ENCODE peak calls at places on chromosomes 11 and 22, in ten cellular contexts. One of them, this sample, is unnamed. For H3K4me1, the result is how much of the 10 kb centered on the place peaks cover.

GRCh38 chr11:13126430-13126829 is 117.3 kb downstream of the RASSF10 start:
- DNase-seq in fibroblast of lung: peak
- DNase-seq in CD8-positive, alpha-beta T cell: no peak
- DNase-seq in lung: peak
- DNase-seq in foreskin keratinocyte: peak
- DNase-seq in DND-41: no peak
- DNase-seq in ovary: no peak
- DNase-seq in mammary epithelial cell: peak
- DNase-seq in neural progenitor cell: no peak
- DNase-seq in right lobe of liver: no peak
- DNase-seq in this sample: no peak

GRCh38 chr11:121721961-121722360 is 269.2 kb upstream of the SORL1-AS1 start:
- DNase-seq in right lobe of liver: no peak
- DNase-seq in mammary epithelial cell: no peak
- DNase-seq in lung: no peak
- DNase-seq in ovary: no peak
- DNase-seq in DND-41: no peak
- DNase-seq in CD8-positive, alpha-beta T cell: no peak
- DNase-seq in neural progenitor cell: no peak
- DNase-seq in foreskin keratinocyte: no peak
- DNase-seq in fibroblast of lung: no peak
- DNase-seq in this sample: no peak

GRCh38 chr22:19951351-19951750 is 9.7 kb upstream of the TXNRD2 start:
- DNase-seq in right lobe of liver: no peak
- DNase-seq in lung: no peak
- DNase-seq in mammary epithelial cell: no peak
- DNase-seq in fibroblast of lung: no peak
- DNase-seq in CD8-positive, alpha-beta T cell: no peak
- DNase-seq in ovary: no peak
- DNase-seq in foreskin keratinocyte: no peak
- DNase-seq in neural progenitor cell: no peak
- DNase-seq in DND-41: no peak
- DNase-seq in this sample: no peak

GRCh38 chr22:20026204-20026908 is 5.4 kb downstream of the TANGO2 start:
- DNase-seq in right lobe of liver: no peak
- DNase-seq in foreskin keratinocyte: no peak
- DNase-seq in fibroblast of lung: no peak
- DNase-seq in CD8-positive, alpha-beta T cell: no peak
- DNase-seq in lung: no peak
- DNase-seq in neural progenitor cell: no peak
- DNase-seq in ovary: no peak
- DNase-seq in DND-41: no peak
- DNase-seq in mammary epithelial cell: no peak
- DNase-seq in this sample: no peak

GRCh38 chr11:98411777-98412176 is 609.0 kb upstream of the CNTN5 start:
- DNase-seq in CD8-positive, alpha-beta T cell: no peak
- DNase-seq in neural progenitor cell: peak
- DNase-seq in fibroblast of lung: no peak
- DNase-seq in foreskin keratinocyte: no peak
- DNase-seq in lung: no peak
- DNase-seq in mammary epithelial cell: no peak
- DNase-seq in right lobe of liver: no peak
- DNase-seq in DND-41: no peak
- DNase-seq in ovary: no peak
- DNase-seq in this sample: no peak

GRCh38 chr11:115623021-115623451 is 118.8 kb upstream of the CADM1 start:
- DNase-seq in lung: peak
- DNase-seq in neural progenitor cell: peak
- DNase-seq in ovary: peak
- DNase-seq in foreskin keratinocyte: peak
- DNase-seq in fibroblast of lung: peak
- DNase-seq in mammary epithelial cell: peak
- DNase-seq in DND-41: no peak
- DNase-seq in CD8-positive, alpha-beta T cell: no peak
- DNase-seq in right lobe of liver: peak
- DNase-seq in this sample: peak

GRCh38 chr11:83801799-83802198 is 515.6 kb upstream of the CCDC90B start:
- DNase-seq in right lobe of liver: no peak
- DNase-seq in neural progenitor cell: no peak
- DNase-seq in DND-41: no peak
- DNase-seq in foreskin keratinocyte: no peak
- DNase-seq in lung: no peak
- DNase-seq in mammary epithelial cell: no peak
- DNase-seq in ovary: no peak
- DNase-seq in CD8-positive, alpha-beta T cell: no peak
- DNase-seq in fibroblast of lung: no peak
- DNase-seq in this sample: no peak

GRCh38 chr11:90220391-90220790 is 2.5 kb downstream of the CHORDC1 start:
- DNase-seq in neural progenitor cell: no peak
- DNase-seq in lung: no peak
- DNase-seq in ovary: no peak
- DNase-seq in mammary epithelial cell: peak
- DNase-seq in CD8-positive, alpha-beta T cell: no peak
- DNase-seq in right lobe of liver: no peak
- DNase-seq in foreskin keratinocyte: peak
- DNase-seq in DND-41: no peak
- DNase-seq in fibroblast of lung: peak
- DNase-seq in this sample: no peak

GRCh38 chr11:12157241-12157661 is 46.9 kb downstream of the MICAL2 start:
- DNase-seq in right lobe of liver: no peak
- DNase-seq in lung: no peak
- DNase-seq in mammary epithelial cell: no peak
- DNase-seq in neural progenitor cell: no peak
- DNase-seq in foreskin keratinocyte: no peak
- DNase-seq in CD8-positive, alpha-beta T cell: no peak
- DNase-seq in DND-41: peak
- DNase-seq in ovary: no peak
- DNase-seq in fibroblast of lung: peak
- DNase-seq in this sample: no peak

GRCh38 chr22:40484906-40485660 is 114.7 kb downstream of the SGSM3 start:
- DNase-seq in lung: no peak
- DNase-seq in CD8-positive, alpha-beta T cell: no peak
- DNase-seq in ovary: no peak
- DNase-seq in right lobe of liver: no peak
- DNase-seq in neural progenitor cell: no peak
- DNase-seq in DND-41: no peak
- DNase-seq in foreskin keratinocyte: peak
- DNase-seq in fibroblast of lung: peak
- DNase-seq in mammary epithelial cell: no peak
- DNase-seq in this sample: no peak

GRCh38 chr11:66311470-66311964 is 5.3 kb downstream of the CD248 start:
- DNase-seq in CD8-positive, alpha-beta T cell: no peak
- DNase-seq in DND-41: no peak
- DNase-seq in mammary epithelial cell: no peak
- DNase-seq in right lobe of liver: no peak
- DNase-seq in neural progenitor cell: no peak
- DNase-seq in fibroblast of lung: no peak
- DNase-seq in ovary: no peak
- DNase-seq in foreskin keratinocyte: no peak
- DNase-seq in lung: no peak
- DNase-seq in this sample: no peak

GRCh38 chr11:111688028-111688427 is 78.2 kb downstream of the PPP2R1B start:
- DNase-seq in CD8-positive, alpha-beta T cell: no peak
- DNase-seq in neural progenitor cell: no peak
- DNase-seq in lung: no peak
- DNase-seq in DND-41: no peak
- DNase-seq in ovary: no peak
- DNase-seq in mammary epithelial cell: no peak
- DNase-seq in foreskin keratinocyte: no peak
- DNase-seq in fibroblast of lung: peak
- DNase-seq in right lobe of liver: peak
- DNase-seq in this sample: no peak

GRCh38 chr11:45857834-45858492 is 10.7 kb downstream of the CRY2 start:
- DNase-seq in ovary: no peak
- DNase-seq in mammary epithelial cell: peak
- DNase-seq in fibroblast of lung: peak
- DNase-seq in foreskin keratinocyte: no peak
- DNase-seq in neural progenitor cell: no peak
- DNase-seq in CD8-positive, alpha-beta T cell: no peak
- DNase-seq in right lobe of liver: no peak
- DNase-seq in lung: peak
- DNase-seq in DND-41: no peak
- DNase-seq in this sample: no peak

GRCh38 chr11:15223318-15223717 is 108.6 kb downstream of the INSC start:
- DNase-seq in neural progenitor cell: no peak
- DNase-seq in CD8-positive, alpha-beta T cell: no peak
- DNase-seq in mammary epithelial cell: no peak
- DNase-seq in lung: no peak
- DNase-seq in ovary: no peak
- DNase-seq in fibroblast of lung: peak
- DNase-seq in right lobe of liver: no peak
- DNase-seq in DND-41: no peak
- DNase-seq in foreskin keratinocyte: no peak
- DNase-seq in this sample: no peak

GRCh38 chr11:31295308-31295707 is 74.2 kb downstream of the DCDC1 start:
- DNase-seq in right lobe of liver: no peak
- DNase-seq in fibroblast of lung: no peak
- DNase-seq in DND-41: no peak
- DNase-seq in foreskin keratinocyte: no peak
- DNase-seq in neural progenitor cell: no peak
- DNase-seq in CD8-positive, alpha-beta T cell: no peak
- DNase-seq in mammary epithelial cell: no peak
- DNase-seq in lung: no peak
- DNase-seq in ovary: no peak
- DNase-seq in this sample: no peak

GRCh38 chr11:94767701-94768601 is at the start of gene AMOTL1:
- DNase-seq in CD8-positive, alpha-beta T cell: peak
- DNase-seq in DND-41: no peak
- DNase-seq in right lobe of liver: peak
- DNase-seq in foreskin keratinocyte: peak
- DNase-seq in fibroblast of lung: peak
- DNase-seq in lung: peak
- DNase-seq in neural progenitor cell: peak
- DNase-seq in mammary epithelial cell: peak
- DNase-seq in ovary: peak
- DNase-seq in this sample: peak

GRCh38 chr11:94768602-94769511 is 701 bp downstream of the AMOTL1 start:
- DNase-seq in neural progenitor cell: peak
- DNase-seq in lung: peak
- DNase-seq in fibroblast of lung: peak
- DNase-seq in right lobe of liver: peak
- DNase-seq in CD8-positive, alpha-beta T cell: no peak
- DNase-seq in mammary epithelial cell: peak
- DNase-seq in foreskin keratinocyte: no peak
- DNase-seq in ovary: peak
- DNase-seq in DND-41: no peak
- DNase-seq in this sample: peak

GRCh38 chr11:94770563-94771120 is 2.5 kb downstream of the AMOTL1 start:
- DNase-seq in ovary: no peak
- DNase-seq in lung: no peak
- DNase-seq in mammary epithelial cell: no peak
- DNase-seq in neural progenitor cell: no peak
- DNase-seq in foreskin keratinocyte: no peak
- DNase-seq in CD8-positive, alpha-beta T cell: no peak
- DNase-seq in right lobe of liver: no peak
- DNase-seq in fibroblast of lung: no peak
- DNase-seq in DND-41: no peak
- DNase-seq in this sample: no peak

GRCh38 chr11:94771390-94771789 is 3.2 kb downstream of the AMOTL1 start:
- DNase-seq in mammary epithelial cell: peak
- DNase-seq in fibroblast of lung: no peak
- DNase-seq in lung: no peak
- DNase-seq in foreskin keratinocyte: no peak
- DNase-seq in right lobe of liver: no peak
- DNase-seq in ovary: no peak
- DNase-seq in DND-41: no peak
- DNase-seq in CD8-positive, alpha-beta T cell: no peak
- DNase-seq in neural progenitor cell: no peak
- DNase-seq in this sample: no peak

DNA sequence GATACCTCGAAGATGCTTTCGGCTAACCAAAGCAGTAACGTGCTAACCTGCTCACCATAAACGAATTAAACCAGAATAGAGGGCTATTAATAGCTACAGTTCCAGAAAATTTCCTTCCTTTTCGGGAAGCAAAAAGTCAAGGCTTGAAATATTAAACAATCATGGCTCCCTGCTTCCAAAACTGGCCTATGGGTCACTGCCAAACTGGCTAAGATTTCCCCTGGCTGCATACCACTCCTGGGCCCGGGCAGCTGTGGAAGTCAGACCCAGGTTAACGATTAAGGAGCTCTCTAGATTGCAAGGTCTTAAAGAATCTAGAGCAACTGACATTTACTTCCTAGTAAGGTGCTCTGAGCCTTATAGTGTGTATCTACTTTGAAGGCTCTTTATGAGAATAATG is 1.7 kb downstream of the AMOTL1 start:
- DNase-seq in neural progenitor cell: no peak
- DNase-seq in mammary epithelial cell: no peak
- DNase-seq in ovary: no peak
- DNase-seq in DND-41: no peak
- DNase-seq in lung: no peak
- DNase-seq in right lobe of liver: no peak
- DNase-seq in CD8-positive, alpha-beta T cell: no peak
- DNase-seq in fibroblast of lung: no peak
- DNase-seq in foreskin keratinocyte: no peak
- DNase-seq in this sample: no peak
- H3K4me1 ChIP-seq in neural progenitor cell: under half
- H3K4me1 ChIP-seq in mammary epithelial cell: half or more
- H3K4me1 ChIP-seq in ovary: under half
- H3K4me1 ChIP-seq in DND-41: under half
- H3K4me1 ChIP-seq in lung: under half
- H3K4me1 ChIP-seq in right lobe of liver: under half
- H3K4me1 ChIP-seq in CD8-positive, alpha-beta T cell: under half
- H3K4me1 ChIP-seq in fibroblast of lung: under half
- H3K4me1 ChIP-seq in foreskin keratinocyte: under half
- H3K4me1 ChIP-seq in this sample: under half

GRCh38 chr11:69054397-69055211 is 5.9 kb downstream of the TPCN2 start:
- DNase-seq in foreskin keratinocyte: no peak
- DNase-seq in mammary epithelial cell: no peak
- DNase-seq in lung: no peak
- DNase-seq in DND-41: no peak
- DNase-seq in ovary: no peak
- DNase-seq in CD8-positive, alpha-beta T cell: no peak
- DNase-seq in neural progenitor cell: no peak
- DNase-seq in fibroblast of lung: no peak
- DNase-seq in right lobe of liver: peak
- DNase-seq in this sample: no peak
- H3K4me1 ChIP-seq in foreskin keratinocyte: under half
- H3K4me1 ChIP-seq in mammary epithelial cell: under half
- H3K4me1 ChIP-seq in lung: under half
- H3K4me1 ChIP-seq in DND-41: under half
- H3K4me1 ChIP-seq in ovary: under half
- H3K4me1 ChIP-seq in CD8-positive, alpha-beta T cell: under half
- H3K4me1 ChIP-seq in neural progenitor cell: under half
- H3K4me1 ChIP-seq in fibroblast of lung: under half
- H3K4me1 ChIP-seq in right lobe of liver: half or more
- H3K4me1 ChIP-seq in this sample: under half

GRCh38 chr22:38030311-38031133 is 26.7 kb upstream of the PICK1 start:
- DNase-seq in right lobe of liver: no peak
- DNase-seq in lung: no peak
- DNase-seq in DND-41: no peak
- DNase-seq in CD8-positive, alpha-beta T cell: no peak
- DNase-seq in ovary: no peak
- DNase-seq in mammary epithelial cell: no peak
- DNase-seq in fibroblast of lung: no peak
- DNase-seq in neural progenitor cell: peak
- DNase-seq in foreskin keratinocyte: no peak
- DNase-seq in this sample: no peak
- H3K4me1 ChIP-seq in right lobe of liver: under half
- H3K4me1 ChIP-seq in lung: under half
- H3K4me1 ChIP-seq in DND-41: under half
- H3K4me1 ChIP-seq in CD8-positive, alpha-beta T cell: under half
- H3K4me1 ChIP-seq in ovary: under half
- H3K4me1 ChIP-seq in mammary epithelial cell: under half
- H3K4me1 ChIP-seq in fibroblast of lung: under half
- H3K4me1 ChIP-seq in neural progenitor cell: half or more
- H3K4me1 ChIP-seq in foreskin keratinocyte: under half
- H3K4me1 ChIP-seq in this sample: under half

GRCh38 chr11:1781593-1781975 is 17.9 kb upstream of the CTSD start:
- DNase-seq in right lobe of liver: no peak
- DNase-seq in CD8-positive, alpha-beta T cell: no peak
- DNase-seq in ovary: no peak
- DNase-seq in neural progenitor cell: no peak
- DNase-seq in fibroblast of lung: no peak
- DNase-seq in lung: no peak
- DNase-seq in foreskin keratinocyte: no peak
- DNase-seq in DND-41: no peak
- DNase-seq in mammary epithelial cell: no peak
- DNase-seq in this sample: no peak
- H3K4me1 ChIP-seq in right lobe of liver: under half
- H3K4me1 ChIP-seq in CD8-positive, alpha-beta T cell: under half
- H3K4me1 ChIP-seq in ovary: under half
- H3K4me1 ChIP-seq in neural progenitor cell: under half
- H3K4me1 ChIP-seq in fibroblast of lung: under half
- H3K4me1 ChIP-seq in lung: under half
- H3K4me1 ChIP-seq in foreskin keratinocyte: under half
- H3K4me1 ChIP-seq in DND-41: under half
- H3K4me1 ChIP-seq in mammary epithelial cell: under half
- H3K4me1 ChIP-seq in this sample: under half

This sample was measured in prostate gland.